ENCODE peak calls at places on chromosome X, in seven cellular contexts. C is ovary, J is Peyer's patch, F is transverse colon, B is gastrocnemius medialis, Z is A549, O is sigmoid colon. H is an unnamed sample.

GRCh38 chrX:76827672-76828071 is 400.2 kb downstream of the MAGEE1 start:
- DNase-seq in C (no peak), J (no peak), F (no peak), B (no peak), Z (no peak), O (no peak), H (no peak)

GRCh38 chrX:8341814-8342590 is 122.6 kb upstream of the VCX3B start:
- DNase-seq in C (no peak), J (no peak), F (no peak), B (no peak), Z (no peak), O (no peak), H (no peak)

GRCh38 chrX:51893931-51894696 is 691 bp downstream of the MAGED1 start:
- DNase-seq in C (peak; percentile 71), J (peak; percentile 51), F (no peak), B (no peak), Z (no peak), O (peak; percentile 69), H (no peak)

GRCh38 chrX:45622538-45622937 is 421.9 kb upstream of the DIPK2B start:
- DNase-seq in C (no peak), J (no peak), F (no peak), B (no peak), Z (no peak), O (no peak), H (no peak)

GRCh38 chrX:103818844-103819243 is 13.2 kb downstream of the RAB9B start:
- DNase-seq in C (no peak), J (no peak), F (no peak), B (no peak), Z (no peak), O (no peak), H (no peak)

GRCh38 chrX:92249125-92249524 is 469.9 kb downstream of the PCDH11X start:
- DNase-seq in C (no peak), J (no peak), F (no peak), B (no peak), Z (no peak), O (no peak), H (no peak)

GRCh38 chrX:43002526-43003203 is 224.7 kb upstream of the PPP1R2C start:
- DNase-seq in C (no peak), J (no peak), F (no peak), B (no peak), Z (no peak), O (no peak), H (no peak)

GRCh38 chrX:103817502-103817901 is 14.6 kb downstream of the RAB9B start:
- DNase-seq in C (no peak), J (no peak), F (no peak), B (no peak), Z (no peak), O (no peak), H (no peak)

GRCh38 chrX:104921606-104922205 is 298.8 kb downstream of the TEX13A start:
- DNase-seq in C (no peak), J (no peak), F (no peak), B (no peak), Z (no peak), O (peak; percentile 57), H (no peak)

GRCh38 chrX:151754042-151754419 is 19.5 kb downstream of the CNGA2 start:
- DNase-seq in C (no peak), J (no peak), F (no peak), B (no peak), Z (peak; percentile 11), O (no peak), H (no peak)

GRCh38 chrX:124475358-124475757 is 129.0 kb downstream of the SH2D1A start:
- DNase-seq in C (no peak), J (no peak), F (no peak), B (no peak), Z (no peak), O (no peak), H (no peak)

GRCh38 chrX:23885803-23886202 is 21.9 kb downstream of the APOO start:
- DNase-seq in C (no peak), J (no peak), F (no peak), B (no peak), Z (no peak), O (no peak), H (no peak)

GRCh38 chrX:15816453-15816838 is 26.2 kb downstream of the ZRSR2 start:
- DNase-seq in C (no peak), J (no peak), F (no peak), B (no peak), Z (no peak), O (no peak), H (no peak)

GRCh38 chrX:139224953-139225665 is 305.4 kb upstream of the F9 start:
- DNase-seq in C (no peak), J (no peak), F (no peak), B (no peak), Z (no peak), O (no peak), H (no peak)

GRCh38 chrX:131577999-131578734 is 34.3 kb downstream of the OR13H1 start:
- DNase-seq in C (no peak), J (no peak), F (no peak), B (no peak), Z (no peak), O (no peak), H (no peak)

GRCh38 chrX:22959204-22959920 is 40.4 kb upstream of the DDX53 start:
- DNase-seq in C (no peak), J (no peak), F (no peak), B (no peak), Z (no peak), O (no peak), H (no peak)

GRCh38 chrX:17736856-17737706 is at the start of gene SCML1:
- DNase-seq in C (peak; percentile 98), J (peak; percentile 94), F (peak; percentile 97), B (peak; percentile 96), Z (peak; percentile 84), O (peak; percentile 99), H (peak; percentile 97)

GRCh38 chrX:17738002-17738713 is 865 bp downstream of the SCML1 start:
- DNase-seq in C (peak; percentile 43), J (peak; percentile 62), F (peak; percentile 50), B (peak; percentile 10), Z (no peak), O (peak; percentile 79), H (peak; percentile 35)

GRCh38 chrX:17740137-17741122 is 3.1 kb downstream of the SCML1 start:
- DNase-seq in C (no peak), J (no peak), F (no peak), B (no peak), Z (no peak), O (no peak), H (no peak)

GRCh38 chrX:17737707-17738001 is 361 bp downstream of the SCML1 start:
- DNase-seq in C (no peak), J (no peak), F (no peak), B (no peak), Z (no peak), O (no peak), H (no peak)

DNA sequence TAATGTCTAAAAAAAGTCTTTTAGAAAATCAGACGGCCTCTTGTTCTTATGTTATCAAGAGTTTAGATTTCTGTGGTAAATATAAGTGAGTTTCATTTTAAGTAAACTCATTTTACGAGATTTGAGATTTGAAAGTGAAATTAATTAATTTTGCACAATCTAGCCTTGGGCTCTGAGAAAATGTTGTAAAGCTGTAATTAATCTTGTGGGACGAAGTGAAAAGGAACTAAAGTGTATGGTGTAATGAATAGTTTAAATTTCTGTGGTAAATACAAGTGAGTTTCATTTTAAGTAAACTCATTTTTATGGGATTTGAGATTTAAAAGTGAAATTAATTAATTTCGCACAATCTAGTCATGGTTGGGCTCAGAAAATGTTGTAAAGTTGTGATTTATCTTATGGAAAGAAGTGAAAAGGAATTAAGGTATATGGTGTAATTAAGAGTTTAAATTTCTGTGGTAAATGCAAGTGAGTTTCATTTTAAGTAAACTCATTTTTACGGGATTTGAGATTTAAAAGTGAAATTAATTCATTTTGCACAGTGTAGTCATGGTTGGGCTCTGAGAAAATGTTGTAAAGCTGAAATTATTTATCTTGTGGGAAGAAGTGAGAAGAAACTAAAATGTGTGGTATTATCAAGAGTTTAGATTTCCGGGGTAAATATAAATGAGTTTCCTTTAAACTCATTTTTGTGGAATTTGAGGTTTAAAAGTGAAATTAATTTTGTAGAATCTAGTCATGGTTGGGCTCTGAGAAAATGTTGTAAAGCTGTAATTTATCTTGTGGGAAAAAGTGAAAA is 1.6 kb downstream of the SCML1 start:
- DNase-seq in C (no peak), J (no peak), F (no peak), B (no peak), Z (no peak), O (no peak), H (no peak)
- H3K4me3 ChIP-seq in C (peak overlapping the region; percentile 61), J (peak overlapping the region; percentile 40), F (peak overlapping the region; percentile 55), B (peak overlapping the region; percentile 75), Z (peak overlapping the region; percentile 53), O (peak overlapping the region; percentile 51), H (peak overlapping the region; percentile 52)

GRCh38 chrX:20414781-20415445 is 148.2 kb upstream of the RPS6KA3 start:
- DNase-seq in C (no peak), J (no peak), F (no peak), B (no peak), Z (no peak), O (no peak), H (no peak)
- H3K4me1 ChIP-seq in C (no peaks in the 10 kb centered on the region), J (no peaks in the 10 kb centered on the region), F (no peaks in the 10 kb centered on the region), B (no peaks in the 10 kb centered on the region), Z (no peaks in the 10 kb centered on the region), O (no peaks in the 10 kb centered on the region), H (no peaks in the 10 kb centered on the region)

DNA sequence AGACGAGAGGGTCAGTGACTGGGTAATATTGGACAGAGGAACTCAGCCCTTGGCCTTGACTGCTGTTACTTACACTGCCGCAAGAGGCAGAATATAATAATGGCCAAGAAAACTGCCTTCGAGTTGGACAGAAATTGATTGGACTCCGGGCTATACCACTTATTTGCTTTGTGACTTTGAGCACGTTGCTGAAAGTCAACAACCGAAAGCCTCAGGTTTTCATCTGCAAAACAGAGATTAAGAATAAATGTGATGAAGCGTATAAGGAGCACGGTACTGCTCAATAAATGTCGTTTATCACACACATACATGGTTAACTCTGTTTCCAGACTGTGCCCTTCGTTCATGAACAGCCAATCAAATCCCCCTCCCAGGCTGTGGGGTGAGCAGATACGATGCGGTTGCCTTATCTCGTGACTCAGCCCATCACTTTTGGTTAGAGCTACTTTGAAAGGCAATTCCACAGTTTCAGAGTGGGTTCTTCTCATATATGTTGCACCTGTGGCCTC is 91.6 kb downstream of the TSPAN7 start:
- DNase-seq in C (no peak), J (no peak), F (no peak), B (no peak), Z (no peak), O (no peak), H (no peak)
- TF ChIP-seq POLR2A in C (no peak), J (no peak), F (no peak), B (no peak), Z (no peak), O (no peak), H (no peak)

GRCh38 chrX:12843061-12843667 is 23.7 kb upstream of the TLR7 start:
- DNase-seq in C (no peak), J (no peak), F (no peak), B (no peak), Z (no peak), O (no peak), H (no peak)

GRCh38 chrX:12843668-12844279 is 23.1 kb upstream of the TLR7 start:
- DNase-seq in C (no peak), J (no peak), F (no peak), B (no peak), Z (no peak), O (no peak), H (no peak)

DNA sequence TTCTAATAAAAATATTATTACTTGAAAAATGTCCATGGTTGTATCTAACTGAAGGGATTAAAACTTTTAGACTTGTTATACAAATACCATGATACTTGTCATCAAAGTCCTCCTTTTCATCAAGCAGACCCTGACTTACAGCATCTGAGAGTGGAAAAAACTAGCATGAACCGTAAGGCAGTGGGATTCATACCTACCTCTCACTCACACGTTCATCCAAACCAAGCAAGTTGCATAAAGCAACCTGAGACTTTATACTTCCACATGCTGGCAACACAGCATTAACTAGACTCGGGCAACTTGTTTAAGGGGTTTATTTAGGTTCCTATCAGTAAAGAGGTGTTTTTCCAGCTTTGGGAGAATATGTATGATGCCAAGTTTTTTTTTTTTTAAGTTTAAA is 22.6 kb upstream of the TLR7 start:
- DNase-seq in C (no peak), J (no peak), F (no peak), B (no peak), Z (no peak), O (no peak), H (no peak)
- H3K4me3 ChIP-seq in C (no peak overlapping the region), J (no peak overlapping the region), F (no peak overlapping the region), B (no peak overlapping the region), Z (no peak overlapping the region), O (no peak overlapping the region), H (no peak overlapping the region)